ENCODE peak calls at places on chromosomes 2 and 18, in six cellular contexts. One of them, this sample, is unnamed.

GRCh38 chr2:195570329-195570728 is 86.7 kb upstream of the SLC39A10 start:
- DNase-seq in GM12878: no peak
- DNase-seq in GM12891: no peak
- DNase-seq in H1: no peak
- DNase-seq in HepG2: no peak
- DNase-seq in K562: no peak
- DNase-seq in this sample: no peak

GRCh38 chr2:53859354-53860159 is at the start of gene GPR75:
- DNase-seq in K562: no peak
- DNase-seq in GM12891: no peak
- DNase-seq in GM12878: no peak
- DNase-seq in HepG2: no peak
- DNase-seq in H1: no peak
- DNase-seq in this sample: no peak

GRCh38 chr18:7273301-7273911 is 42.5 kb downstream of the LRRC30 start:
- DNase-seq in GM12891: no peak
- DNase-seq in H1: no peak
- DNase-seq in K562: no peak
- DNase-seq in GM12878: no peak
- DNase-seq in HepG2: no peak
- DNase-seq in this sample: no peak

GRCh38 chr18:11324956-11325873 is 175.8 kb upstream of the PIEZO2 start:
- DNase-seq in GM12891: peak
- DNase-seq in K562: no peak
- DNase-seq in H1: no peak
- DNase-seq in HepG2: peak
- DNase-seq in GM12878: peak
- DNase-seq in this sample: peak

GRCh38 chr2:241102239-241102803 is at the start of gene MTERF4:
- DNase-seq in HepG2: peak
- DNase-seq in GM12878: no peak
- DNase-seq in K562: peak
- DNase-seq in GM12891: peak
- DNase-seq in H1: peak
- DNase-seq in this sample: peak

GRCh38 chr18:48295586-48296311 is 113.4 kb downstream of the ZBTB7C start:
- DNase-seq in GM12878: no peak
- DNase-seq in K562: no peak
- DNase-seq in GM12891: no peak
- DNase-seq in HepG2: peak
- DNase-seq in H1: no peak
- DNase-seq in this sample: no peak

GRCh38 chr18:65359479-65359878 is 391.3 kb upstream of the CDH7 start:
- DNase-seq in H1: no peak
- DNase-seq in K562: no peak
- DNase-seq in HepG2: no peak
- DNase-seq in GM12891: no peak
- DNase-seq in GM12878: no peak
- DNase-seq in this sample: no peak

GRCh38 chr2:236672606-236673005 is 103.0 kb downstream of the ACKR3 start:
- DNase-seq in K562: no peak
- DNase-seq in H1: no peak
- DNase-seq in GM12878: no peak
- DNase-seq in GM12891: no peak
- DNase-seq in HepG2: no peak
- DNase-seq in this sample: no peak

GRCh38 chr2:56647997-56648396 is 464.2 kb downstream of the CCDC85A start:
- DNase-seq in K562: no peak
- DNase-seq in GM12891: no peak
- DNase-seq in GM12878: no peak
- DNase-seq in H1: no peak
- DNase-seq in HepG2: no peak
- DNase-seq in this sample: no peak

GRCh38 chr2:174699993-174700766 is 64.1 kb downstream of the CHRNA1 start:
- DNase-seq in HepG2: peak
- DNase-seq in GM12891: no peak
- DNase-seq in GM12878: no peak
- DNase-seq in K562: peak
- DNase-seq in H1: no peak
- DNase-seq in this sample: peak

GRCh38 chr2:121783180-121783579 is 27.7 kb downstream of the TSN start:
- DNase-seq in HepG2: no peak
- DNase-seq in H1: no peak
- DNase-seq in K562: no peak
- DNase-seq in GM12878: no peak
- DNase-seq in GM12891: no peak
- DNase-seq in this sample: no peak

GRCh38 chr18:79422022-79422782 is 26.5 kb downstream of the NFATC1 start:
- DNase-seq in HepG2: no peak
- DNase-seq in H1: no peak
- DNase-seq in K562: no peak
- DNase-seq in GM12878: no peak
- DNase-seq in GM12891: no peak
- DNase-seq in this sample: no peak

GRCh38 chr2:113240915-113241911 is 37.5 kb downstream of the PAX8 start:
- DNase-seq in H1: peak
- DNase-seq in GM12891: no peak
- DNase-seq in HepG2: peak
- DNase-seq in GM12878: no peak
- DNase-seq in K562: peak
- DNase-seq in this sample: no peak

GRCh38 chr18:62555135-62555534 is 32.3 kb downstream of the ZCCHC2 start:
- DNase-seq in GM12878: no peak
- DNase-seq in HepG2: no peak
- DNase-seq in K562: peak
- DNase-seq in GM12891: no peak
- DNase-seq in H1: no peak
- DNase-seq in this sample: no peak

GRCh38 chr2:18701981-18702380 is 112.6 kb upstream of the NT5C1B start:
- DNase-seq in GM12891: no peak
- DNase-seq in H1: no peak
- DNase-seq in HepG2: no peak
- DNase-seq in K562: no peak
- DNase-seq in GM12878: no peak
- DNase-seq in this sample: no peak

GRCh38 chr2:185477452-185477851 is 261.2 kb upstream of the FSIP2 start:
- DNase-seq in GM12891: no peak
- DNase-seq in GM12878: no peak
- DNase-seq in H1: no peak
- DNase-seq in HepG2: no peak
- DNase-seq in K562: no peak
- DNase-seq in this sample: no peak

GRCh38 chr2:234081970-234082822 is 31.7 kb downstream of the SPP2 start:
- DNase-seq in GM12891: no peak
- DNase-seq in HepG2: peak
- DNase-seq in H1: no peak
- DNase-seq in K562: no peak
- DNase-seq in GM12878: no peak
- DNase-seq in this sample: no peak

GRCh38 chr2:115573756-115574155 is 1131.3 kb downstream of the DPP10 start:
- DNase-seq in K562: no peak
- DNase-seq in HepG2: no peak
- DNase-seq in GM12891: no peak
- DNase-seq in H1: no peak
- DNase-seq in GM12878: no peak
- DNase-seq in this sample: no peak

GRCh38 chr2:22807876-22808275 is 577.1 kb upstream of the KLHL29 start:
- DNase-seq in H1: no peak
- DNase-seq in GM12878: no peak
- DNase-seq in HepG2: no peak
- DNase-seq in GM12891: no peak
- DNase-seq in K562: no peak
- DNase-seq in this sample: no peak

GRCh38 chr2:156005999-156006712 is 326.4 kb downstream of the NR4A2 start:
- DNase-seq in K562: no peak
- DNase-seq in GM12878: no peak
- DNase-seq in GM12891: no peak
- DNase-seq in H1: no peak
- DNase-seq in HepG2: peak
- DNase-seq in this sample: no peak

GRCh38 chr2:207944334-207944733 is 81.0 kb downstream of the PLEKHM3 start:
- DNase-seq in K562: no peak
- DNase-seq in GM12891: no peak
- DNase-seq in GM12878: no peak
- DNase-seq in HepG2: no peak
- DNase-seq in H1: no peak
- DNase-seq in this sample: no peak

GRCh38 chr2:159300586-159300985 is 14.1 kb upstream of the WDSUB1 start:
- DNase-seq in HepG2: no peak
- DNase-seq in GM12878: no peak
- DNase-seq in GM12891: no peak
- DNase-seq in K562: no peak
- DNase-seq in H1: no peak
- DNase-seq in this sample: no peak

GRCh38 chr2:70084973-70085710 is 2.1 kb upstream of the PCBP1 start:
- DNase-seq in HepG2: no peak
- DNase-seq in GM12878: peak
- DNase-seq in H1: peak
- DNase-seq in GM12891: no peak
- DNase-seq in K562: peak
- DNase-seq in this sample: no peak
- TF ChIP-seq POLR2A in HepG2: no peak
- TF ChIP-seq POLR2A in GM12878: peak
- TF ChIP-seq POLR2A in H1: peak
- TF ChIP-seq POLR2A in GM12891: peak
- TF ChIP-seq POLR2A in K562: no peak
- TF ChIP-seq POLR2A in this sample: peak

DNA sequence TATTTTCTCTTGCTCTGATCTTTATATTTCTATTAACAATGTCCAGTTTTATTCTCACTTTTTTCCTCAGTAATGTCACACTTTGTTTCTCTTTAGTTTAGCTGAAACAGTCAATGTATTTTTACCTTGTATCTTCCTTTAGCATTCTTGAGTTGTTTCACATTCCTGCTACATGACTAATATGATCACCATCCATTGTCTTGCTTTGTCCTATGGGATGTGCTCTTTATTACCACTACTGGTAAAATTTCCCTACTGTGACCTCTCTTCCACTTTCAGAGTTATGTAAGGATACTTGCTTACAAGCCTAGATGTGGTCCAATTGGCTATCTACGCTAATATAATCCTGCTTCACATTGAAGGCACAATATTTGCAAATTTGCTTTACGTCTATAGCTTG is 457.9 kb downstream of the PIK3C3 start:
- DNase-seq in HepG2: peak
- DNase-seq in GM12878: no peak
- DNase-seq in GM12891: no peak
- DNase-seq in K562: no peak
- DNase-seq in H1: no peak
- DNase-seq in this sample: no peak
- TF ChIP-seq TAF1 in HepG2: no peak
- TF ChIP-seq TAF1 in GM12878: no peak
- TF ChIP-seq TAF1 in GM12891: no peak
- TF ChIP-seq TAF1 in K562: no peak
- TF ChIP-seq TAF1 in H1: no peak
- TF ChIP-seq TAF1 in this sample: no peak

GRCh38 chr2:45946023-45946422 is 294.5 kb downstream of the PRKCE start:
- DNase-seq in H1: no peak
- DNase-seq in GM12891: no peak
- DNase-seq in GM12878: no peak
- DNase-seq in K562: no peak
- DNase-seq in HepG2: no peak
- DNase-seq in this sample: no peak
- TF ChIP-seq POLR2AphosphoS5 in H1: no peak
- TF ChIP-seq POLR2AphosphoS5 in GM12891: no peak
- TF ChIP-seq POLR2AphosphoS5 in GM12878: no peak
- TF ChIP-seq POLR2AphosphoS5 in K562: no peak
- TF ChIP-seq POLR2AphosphoS5 in HepG2: no peak
- TF ChIP-seq POLR2AphosphoS5 in this sample: no peak

DNA sequence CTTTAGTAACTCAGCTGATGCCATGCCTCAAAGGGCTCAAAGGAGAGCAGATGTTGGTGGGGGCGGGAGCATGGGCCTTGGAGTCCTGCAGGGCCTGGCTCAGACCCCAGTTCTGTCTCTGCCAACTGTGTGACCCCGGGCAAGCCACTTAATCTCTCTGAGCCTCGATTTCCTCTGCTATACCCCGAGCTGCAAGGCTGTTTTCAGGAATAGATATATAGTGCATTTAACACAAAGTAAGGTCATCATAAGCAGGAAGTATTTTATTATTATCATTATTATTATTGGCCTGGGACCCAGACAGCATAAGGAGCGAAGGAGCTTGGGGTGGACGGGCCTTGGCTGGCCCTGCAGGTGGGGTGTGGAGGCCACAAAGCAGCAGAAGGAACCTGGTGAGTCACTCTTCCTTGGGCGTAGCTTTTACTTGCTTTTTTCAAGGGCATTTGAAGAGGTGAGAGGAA is 162.7 kb downstream of the INHBB start:
- DNase-seq in GM12878: no peak
- DNase-seq in K562: no peak
- DNase-seq in HepG2: no peak
- DNase-seq in H1: no peak
- DNase-seq in GM12891: no peak
- DNase-seq in this sample: no peak
- TF ChIP-seq POLR2A in GM12878: no peak
- TF ChIP-seq POLR2A in K562: no peak
- TF ChIP-seq POLR2A in HepG2: no peak
- TF ChIP-seq POLR2A in H1: no peak
- TF ChIP-seq POLR2A in GM12891: no peak
- TF ChIP-seq POLR2A in this sample: no peak

GRCh38 chr2:28955492-28955891 is 25.6 kb upstream of the TOGARAM2 start:
- DNase-seq in HepG2: no peak
- DNase-seq in H1: no peak
- DNase-seq in GM12878: no peak
- DNase-seq in GM12891: no peak
- DNase-seq in K562: no peak
- DNase-seq in this sample: no peak

GRCh38 chr2:28949617-28950305 is 31.3 kb upstream of the TOGARAM2 start:
- DNase-seq in K562: no peak
- DNase-seq in GM12891: no peak
- DNase-seq in HepG2: peak
- DNase-seq in GM12878: no peak
- DNase-seq in H1: no peak
- DNase-seq in this sample: no peak

GRCh38 chr2:28951910-28952805 is 28.9 kb upstream of the TOGARAM2 start:
- DNase-seq in H1: no peak
- DNase-seq in GM12891: no peak
- DNase-seq in GM12878: no peak
- DNase-seq in K562: no peak
- DNase-seq in HepG2: peak
- DNase-seq in this sample: no peak

GRCh38 chr2:28950941-28951630 is 30.0 kb upstream of the TOGARAM2 start:
- DNase-seq in GM12891: no peak
- DNase-seq in K562: no peak
- DNase-seq in HepG2: no peak
- DNase-seq in GM12878: no peak
- DNase-seq in H1: no peak
- DNase-seq in this sample: no peak

DNA sequence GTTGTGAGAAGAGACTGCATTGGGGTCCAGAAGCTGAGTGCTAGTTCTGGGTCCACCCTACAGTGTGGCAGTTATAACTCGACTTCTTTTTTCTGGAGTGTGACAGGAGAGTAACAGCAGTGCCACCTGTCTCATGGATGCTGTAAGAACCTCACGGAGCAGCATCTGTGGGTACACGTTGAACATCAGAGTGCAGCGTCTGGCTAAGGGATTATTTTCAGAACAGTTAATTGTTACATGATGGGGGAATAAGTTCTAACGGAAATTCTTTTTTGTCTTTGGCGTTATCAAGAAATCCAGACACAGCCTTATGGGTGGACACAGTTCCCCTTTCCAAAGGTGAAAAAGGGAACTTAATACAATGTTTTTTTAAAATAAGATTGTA is 28.3 kb upstream of the TOGARAM2 start:
- DNase-seq in H1: no peak
- DNase-seq in HepG2: no peak
- DNase-seq in GM12878: no peak
- DNase-seq in GM12891: no peak
- DNase-seq in K562: peak
- DNase-seq in this sample: no peak
- TF ChIP-seq TAF1 in H1: no peak
- TF ChIP-seq TAF1 in HepG2: no peak
- TF ChIP-seq TAF1 in GM12878: no peak
- TF ChIP-seq TAF1 in GM12891: no peak
- TF ChIP-seq TAF1 in K562: no peak
- TF ChIP-seq TAF1 in this sample: no peak